ENCODE peak calls at places on chromosomes 1 and 21, in ten cellular contexts. T, I, E, Q, O, Z, R, V, G and A are unnamed samples.

GRCh38 chr1:13597166-13597565 is 13.5 kb downstream of the PDPN start:
- DNase-seq in R (no peak), Q (no peak), G (no peak), I (no peak), V (no peak), Z (no peak), T (no peak), E (no peak), O (no peak), A (no peak)

GRCh38 chr1:180615493-180616290 is 16.1 kb upstream of the XPR1 start:
- DNase-seq in G (no peak), V (no peak), T (peak; percentile 63), I (no peak), E (no peak), O (no peak), Q (no peak), Z (no peak), R (peak; percentile 77), A (no peak)

GRCh38 chr1:160629286-160630210 is 17.3 kb downstream of the SLAMF1 start:
- DNase-seq in I (peak; percentile 68), Q (no peak), T (no peak), G (peak; percentile 36), V (peak; percentile 75), E (no peak), O (peak; percentile 41), Z (peak; percentile 45), R (peak; percentile 62), A (no peak)

GRCh38 chr1:29679828-29680558 is 443.7 kb downstream of the PTPRU start:
- DNase-seq in I (no peak), G (no peak), V (no peak), E (no peak), R (no peak), Z (no peak), O (no peak), T (no peak), Q (no peak), A (no peak)

GRCh38 chr1:77039739-77040138 is 172.5 kb downstream of the ST6GALNAC5 start:
- DNase-seq in Q (no peak), O (no peak), V (no peak), R (peak; percentile 40), E (peak; percentile 62), Z (peak; percentile 81), G (peak; percentile 54), T (peak; percentile 79), I (no peak), A (no peak)

GRCh38 chr1:44542415-44543063 is 131.7 kb downstream of the TMEM53 start:
- DNase-seq in G (no peak), I (no peak), T (no peak), V (no peak), R (no peak), Q (no peak), O (no peak), E (no peak), Z (no peak), A (no peak)

GRCh38 chr1:172467446-172467845 is 23.6 kb upstream of the PIGC start:
- DNase-seq in I (no peak), E (no peak), T (no peak), Z (no peak), O (no peak), V (no peak), Q (no peak), G (no peak), R (no peak), A (no peak)

GRCh38 chr1:33048426-33048825 is 11.7 kb upstream of the AK2 start:
- DNase-seq in I (no peak), Q (no peak), V (no peak), G (no peak), E (no peak), Z (no peak), T (no peak), O (no peak), R (no peak), A (no peak)

GRCh38 chr21:44883250-44883649 is 9.8 kb upstream of the PTTG1IP start:
- DNase-seq in G (no peak), V (no peak), I (peak; percentile 23), T (no peak), Z (no peak), Q (no peak), E (no peak), R (no peak), O (no peak), A (no peak)

DNA sequence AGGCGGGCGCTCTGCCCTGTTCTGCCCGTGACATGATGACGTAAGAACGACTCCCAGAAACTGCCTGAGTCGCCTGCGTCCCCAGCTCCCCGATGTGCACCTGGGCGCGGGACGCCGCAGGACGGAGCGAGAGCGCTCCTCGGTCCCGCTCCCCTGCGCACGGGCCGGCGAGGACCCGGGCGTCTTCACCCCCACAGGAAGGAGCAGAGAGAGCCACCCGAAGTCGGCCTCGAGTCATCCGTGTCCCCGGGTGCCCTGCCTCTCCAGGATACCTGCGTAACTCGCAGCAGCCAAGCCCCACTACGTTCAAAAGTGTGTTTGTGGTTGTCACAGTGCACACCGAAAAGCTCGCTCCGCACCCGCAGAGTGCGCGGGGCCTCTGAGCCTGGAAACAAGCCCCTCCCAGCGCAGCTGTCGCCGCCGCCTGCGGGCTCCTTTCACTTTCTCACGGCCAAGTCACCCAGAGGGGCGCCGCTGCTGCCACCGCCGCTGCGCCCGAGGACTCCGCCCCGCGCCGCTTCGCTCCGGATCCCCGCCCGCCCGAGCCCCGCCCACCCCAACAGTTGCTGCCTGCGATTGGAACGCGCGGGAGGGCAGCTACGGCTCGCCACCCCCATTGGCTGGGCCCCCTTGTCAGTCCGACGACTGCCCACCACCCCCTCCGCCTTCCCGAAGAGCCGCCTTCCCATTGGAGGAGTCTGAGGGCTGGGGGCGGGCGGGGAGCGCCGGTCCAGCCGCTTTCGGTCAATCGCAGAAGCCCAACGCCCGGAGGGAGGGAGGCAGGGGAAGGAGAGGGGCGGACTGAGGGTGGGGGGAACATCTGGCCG is 3.1 kb upstream of the ZBTB18 start:
- DNase-seq in G (peak; percentile 99), I (peak; percentile 100), O (peak; percentile 98), Z (peak; percentile 99), T (peak; percentile 99), R (peak; percentile 99), Q (peak; percentile 98), E (peak; percentile 81), V (peak; percentile 97), A (peak; percentile 100)
- TF ChIP-seq CTCF in G (no peak), I (no peak), O (no peak), Z (no peak), T (no peak), R (no peak), Q (no peak), E (no peak), V (no peak), A (no peak)

GRCh38 chr1:241325441-241325840 is 31.6 kb downstream of the RGS7 start:
- DNase-seq in O (no peak), I (no peak), V (no peak), Z (no peak), Q (no peak), E (no peak), T (no peak), G (no peak), R (no peak), A (no peak)
- TF ChIP-seq CTCF in O (no peak), I (no peak), V (no peak), Z (no peak), Q (no peak), E (no peak), T (no peak), G (no peak), R (no peak), A (no peak)

GRCh38 chr1:182615468-182616129 is 11.4 kb upstream of the RGS16 start:
- DNase-seq in E (no peak), Q (peak; percentile 60), V (peak; percentile 44), Z (peak; percentile 28), I (peak; percentile 72), T (no peak), O (no peak), G (peak; percentile 72), R (no peak), A (peak; percentile 79)

GRCh38 chr1:182616130-182617074 is 12.2 kb upstream of the RGS16 start:
- DNase-seq in E (no peak), O (peak; percentile 86), T (no peak), V (peak; percentile 86), Q (peak; percentile 87), I (peak; percentile 77), R (peak; percentile 74), Z (peak; percentile 64), G (peak; percentile 75), A (peak; percentile 96)

GRCh38 chr1:182617734-182618288 is 13.6 kb upstream of the RGS16 start:
- DNase-seq in E (no peak), O (no peak), R (no peak), I (no peak), Z (no peak), T (no peak), Q (no peak), V (no peak), G (no peak), A (peak; percentile 51)

GRCh38 chr1:182617075-182617429 is 12.9 kb upstream of the RGS16 start:
- DNase-seq in Z (no peak), V (no peak), G (no peak), R (no peak), T (no peak), O (no peak), Q (no peak), E (no peak), I (no peak), A (no peak)

DNA sequence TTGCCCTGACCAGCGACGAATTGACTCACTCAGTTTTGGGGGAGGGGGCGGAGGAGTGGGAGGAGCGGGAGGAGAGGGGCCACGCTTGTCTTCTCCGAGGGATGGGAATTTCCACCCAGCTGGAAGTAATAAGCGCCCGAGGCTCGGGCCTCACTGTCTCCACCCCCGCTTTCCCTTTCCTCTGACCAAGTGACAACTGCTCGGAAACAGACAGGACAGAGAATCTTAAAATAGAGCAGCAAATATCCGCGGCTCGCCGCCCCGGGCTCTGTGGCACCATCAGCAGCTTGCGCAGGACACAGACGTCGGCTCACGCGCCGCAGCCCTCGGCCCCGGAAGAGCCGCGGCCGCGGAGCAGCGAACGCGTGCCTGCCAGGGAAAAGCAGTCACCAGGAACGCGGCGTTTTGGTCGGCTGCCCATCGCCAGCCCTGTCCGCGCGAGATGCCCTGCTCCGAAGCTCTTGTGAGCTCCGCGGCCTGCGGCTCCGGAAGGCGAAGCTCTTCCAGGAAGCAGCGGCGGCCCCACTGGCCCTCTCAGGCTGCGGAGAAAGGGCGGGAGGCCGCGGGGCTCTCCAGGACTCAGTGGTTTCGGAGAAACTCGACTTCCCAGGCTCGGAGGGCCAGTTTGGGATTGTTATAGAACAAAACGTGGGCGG is 10.7 kb upstream of the RGS16 start:
- DNase-seq in E (no peak), Q (peak; percentile 78), R (peak; percentile 72), I (peak; percentile 89), Z (peak; percentile 86), T (peak; percentile 44), O (peak; percentile 76), G (peak; percentile 71), V (peak; percentile 46), A (peak; percentile 87)
- TF ChIP-seq CTCF in E (no peak), Q (no peak), R (no peak), I (no peak), Z (no peak), T (no peak), O (no peak), G (no peak), V (no peak), A (no peak)

GRCh38 chr1:246901874-246902273 is 29.9 kb downstream of the AHCTF1 start:
- DNase-seq in V (no peak), I (no peak), O (no peak), E (no peak), R (no peak), G (no peak), T (no peak), Q (no peak), Z (no peak), A (no peak)

GRCh38 chr1:246906833-246907232 is 24.9 kb downstream of the AHCTF1 start:
- DNase-seq in Z (no peak), E (no peak), V (no peak), I (no peak), O (no peak), Q (no peak), T (no peak), G (no peak), R (no peak), A (no peak)

GRCh38 chr1:246907472-246907871 is 24.3 kb downstream of the AHCTF1 start:
- DNase-seq in V (no peak), Q (peak; percentile 66), T (peak; percentile 34), R (peak; percentile 57), Z (no peak), O (no peak), E (no peak), I (no peak), G (no peak), A (peak; percentile 34)
- TF ChIP-seq CTCF in V (peak; percentile 25), Q (peak; percentile 54), T (peak; percentile 53), R (peak; percentile 35), Z (peak; percentile 44), O (peak; percentile 15), E (peak; percentile 67), I (peak; percentile 63), G (peak; percentile 46), A (peak; percentile 35)